ENCODE peak calls at places on chromosomes 4 and X, in five cellular contexts. X is ascending aorta, F is left lung, D is psoas muscle, U is PC-3. S is an unnamed sample.

GRCh38 chr4:175560628-175561027 is 251.4 kb downstream of the GPM6A start:
- DNase-seq in X (no peak), F (no peak), D (no peak), U (peak), S (no peak)

GRCh38 chrX:107716816-107717700 is 58.5 kb downstream of the TSC22D3 start:
- DNase-seq in X (peak), F (peak), D (peak), U (peak), S (no peak)

GRCh38 chrX:38879631-38880220 is 78.5 kb downstream of the MID1IP1 start:
- DNase-seq in X (no peak), F (no peak), D (peak), U (peak), S (peak)

GRCh38 chr4:90245837-90246236 is 118.6 kb downstream of the CCSER1 start:
- DNase-seq in X (no peak), F (no peak), D (no peak), U (no peak), S (no peak)

GRCh38 chr4:3862640-3863420 is 96.6 kb downstream of the ADRA2C start:
- DNase-seq in X (no peak), F (peak), D (peak), U (no peak), S (no peak)

GRCh38 chr4:159764343-159764952 is 661.6 kb downstream of the RAPGEF2 start:
- DNase-seq in X (no peak), F (no peak), D (no peak), U (peak), S (peak)

GRCh38 chr4:176845636-176846035 is 52.9 kb upstream of the VEGFC start:
- DNase-seq in X (no peak), F (no peak), D (no peak), U (no peak), S (no peak)

GRCh38 chrX:19912-20571 is 261.1 kb upstream of the PLCXD1 start:
- DNase-seq in X (no peak), F (peak), D (peak), U (peak), S (no peak)

GRCh38 chr4:147678796-147679549 is 5.0 kb downstream of the PRMT9 start:
- DNase-seq in X (no peak), F (no peak), D (no peak), U (peak), S (no peak)

GRCh38 chrX:47143894-47144625 is 442 bp downstream of the NDUFB11 start:
- DNase-seq in X (no peak), F (no peak), D (peak), U (no peak), S (no peak)

GRCh38 chr4:3802571-3803474 is 36.6 kb downstream of the ADRA2C start:
- DNase-seq in X (no peak), F (peak), D (peak), U (no peak), S (no peak)

GRCh38 chr4:84753318-84753972 is 170.5 kb downstream of the CDS1 start:
- DNase-seq in X (no peak), F (no peak), D (no peak), U (no peak), S (no peak)

GRCh38 chr4:53477038-53477565 is 99.7 kb downstream of the FIP1L1 start:
- DNase-seq in X (no peak), F (no peak), D (no peak), U (no peak), S (peak)

GRCh38 chr4:119693127-119693526 is 64.5 kb upstream of the PDE5A start:
- DNase-seq in X (no peak), F (no peak), D (no peak), U (no peak), S (no peak)

GRCh38 chr4:4480685-4481393 is 61.0 kb downstream of the STX18 start:
- DNase-seq in X (no peak), F (no peak), D (no peak), U (no peak), S (no peak)

GRCh38 chr4:45795165-45795564 is 328.7 kb downstream of the GABRG1 start:
- DNase-seq in X (no peak), F (no peak), D (no peak), U (no peak), S (no peak)

GRCh38 chr4:182822554-182822953 is 94.6 kb downstream of the DCTD start:
- DNase-seq in X (no peak), F (peak), D (no peak), U (no peak), S (no peak)

GRCh38 chr4:70559216-70559830 is 32.7 kb upstream of the AMBN start:
- DNase-seq in X (no peak), F (no peak), D (no peak), U (peak), S (no peak)

GRCh38 chr4:28518781-28519180 is 1658.1 kb downstream of the STIM2 start:
- DNase-seq in X (no peak), F (no peak), D (no peak), U (peak), S (no peak)

GRCh38 chrX:44459501-44459900 is 83.2 kb downstream of the FUNDC1 start:
- DNase-seq in X (no peak), F (no peak), D (no peak), U (peak), S (peak)

GRCh38 chrX:76183289-76184057 is 10.6 kb downstream of the PBDC1 start:
- DNase-seq in X (no peak), F (no peak), D (no peak), U (peak), S (peak)

GRCh38 chr4:168803727-168804126 is 206.3 kb downstream of the CBR4 start:
- DNase-seq in X (no peak), F (no peak), D (no peak), U (no peak), S (peak)

GRCh38 chr4:64857815-64858214 is 448.6 kb upstream of the TECRL start:
- DNase-seq in X (no peak), F (no peak), D (no peak), U (no peak), S (no peak)

GRCh38 chr4:185039508-185040273 is 21.4 kb downstream of the HELT start:
- DNase-seq in X (peak), F (no peak), D (no peak), U (peak), S (no peak)

GRCh38 chr4:112916868-112917267 is 132.6 kb upstream of the ANK2 start:
- DNase-seq in X (no peak), F (no peak), D (no peak), U (no peak), S (no peak)

GRCh38 chrX:150158554-150159332 is 204.4 kb upstream of the MAMLD1 start:
- DNase-seq in X (no peak), F (no peak), D (no peak), U (no peak), S (no peak)

GRCh38 chrX:50579955-50580354 is 109.3 kb upstream of the DGKK start:
- DNase-seq in X (no peak), F (no peak), D (no peak), U (peak), S (no peak)

GRCh38 chr4:92241094-92241493 is 62.7 kb upstream of the GRID2 start:
- DNase-seq in X (no peak), F (no peak), D (no peak), U (no peak), S (no peak)

DNA sequence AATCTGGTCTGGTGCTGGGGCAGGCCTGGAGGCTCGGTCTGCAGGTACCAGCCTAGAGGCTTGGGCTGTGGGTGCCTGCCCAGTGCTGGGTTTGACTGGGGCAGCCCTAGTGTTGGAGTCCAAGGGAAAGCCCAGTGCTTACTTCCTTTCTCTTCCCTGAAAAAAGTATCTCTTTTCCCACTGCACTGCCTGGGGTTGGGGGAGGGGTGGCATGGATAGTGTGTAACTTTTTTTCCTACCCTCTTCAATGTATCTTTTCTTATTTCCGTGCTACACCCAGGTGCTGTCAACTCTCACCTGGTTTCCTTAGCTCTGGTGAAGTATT is 21.6 kb downstream of the KANTR start:
- DNase-seq in X (no peak), F (no peak), D (no peak), U (no peak), S (no peak)
- H3K27ac ChIP-seq in X (peak), F (no peak), D (peak), U (no peak), S (no peak)

GRCh38 chr4:121071640-121072037 is 696 bp downstream of the NDNF start:
- DNase-seq in X (no peak), F (peak), D (no peak), U (no peak), S (no peak)
- H3K27ac ChIP-seq in X (no peak), F (peak), D (peak), U (no peak), S (no peak)

DNA sequence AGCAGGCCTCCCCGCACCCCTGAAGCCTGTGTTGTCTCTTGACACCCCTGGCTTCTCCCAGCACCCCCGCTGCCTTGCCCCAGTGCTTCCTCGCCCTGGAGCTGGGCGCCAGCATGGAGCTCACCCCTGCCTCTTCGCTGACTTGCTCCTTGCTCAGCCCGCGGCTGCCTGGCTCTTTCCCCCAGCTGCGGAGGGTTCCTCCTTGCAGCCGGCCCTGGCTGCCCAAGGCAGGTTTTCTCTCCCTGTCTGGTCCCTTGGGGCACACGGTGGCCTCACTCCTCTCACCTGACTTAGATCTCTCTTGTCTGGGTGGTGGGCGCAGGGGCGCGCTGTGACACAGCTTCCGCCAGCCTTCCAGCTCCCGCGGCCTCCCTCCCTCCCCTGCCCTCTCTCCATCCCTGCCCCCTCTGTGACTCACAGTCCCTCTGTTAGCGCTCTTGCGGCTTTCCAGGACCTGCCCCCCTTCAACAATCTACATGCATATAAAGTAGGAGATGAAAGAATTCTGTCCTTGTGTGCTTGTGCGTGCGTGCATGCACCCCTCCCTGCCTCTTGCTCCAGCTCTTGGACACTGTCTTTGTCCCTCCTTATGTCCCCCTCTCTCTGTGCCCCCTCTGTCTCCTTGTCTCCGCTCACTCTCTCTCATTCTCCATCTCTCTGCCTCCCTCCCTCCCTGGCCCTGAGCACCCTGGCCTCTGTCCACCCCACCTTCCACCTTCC is 2.2 kb downstream of the PLXNB3 start:
- DNase-seq in X (no peak), F (peak), D (peak), U (peak), S (no peak)
- H3K27ac ChIP-seq in X (peak), F (no peak), D (no peak), U (peak), S (peak)

GRCh38 chr4:148857234-148857972 is 415.2 kb upstream of the NR3C2 start:
- DNase-seq in X (no peak), F (no peak), D (no peak), U (no peak), S (no peak)
- H3K27ac ChIP-seq in X (no peak), F (no peak), D (no peak), U (no peak), S (no peak)

GRCh38 chr4:78938474-78938867 is 767 bp downstream of the PAQR3 start:
- DNase-seq in X (no peak), F (no peak), D (no peak), U (no peak), S (no peak)

GRCh38 chr4:78938868-78939666 is at the start of gene PAQR3:
- DNase-seq in X (peak), F (peak), D (peak), U (peak), S (peak)

GRCh38 chr4:78940752-78941151 is 1.5 kb upstream of the PAQR3 start:
- DNase-seq in X (no peak), F (no peak), D (no peak), U (no peak), S (no peak)

GRCh38 chr4:78937837-78938236 is 1.4 kb downstream of the PAQR3 start:
- DNase-seq in X (no peak), F (no peak), D (no peak), U (peak), S (no peak)

GRCh38 chr4:78939667-78940008 is 400 bp upstream of the PAQR3 start:
- DNase-seq in X (no peak), F (no peak), D (no peak), U (no peak), S (no peak)
- H3K27ac ChIP-seq in X (no peak), F (no peak), D (peak), U (no peak), S (no peak)

GRCh38 chrX:131977619-131978018 is 45.5 kb upstream of the STK26 start:
- DNase-seq in X (no peak), F (no peak), D (no peak), U (peak), S (no peak)
- H3K27ac ChIP-seq in X (no peak), F (no peak), D (no peak), U (no peak), S (no peak)

DNA sequence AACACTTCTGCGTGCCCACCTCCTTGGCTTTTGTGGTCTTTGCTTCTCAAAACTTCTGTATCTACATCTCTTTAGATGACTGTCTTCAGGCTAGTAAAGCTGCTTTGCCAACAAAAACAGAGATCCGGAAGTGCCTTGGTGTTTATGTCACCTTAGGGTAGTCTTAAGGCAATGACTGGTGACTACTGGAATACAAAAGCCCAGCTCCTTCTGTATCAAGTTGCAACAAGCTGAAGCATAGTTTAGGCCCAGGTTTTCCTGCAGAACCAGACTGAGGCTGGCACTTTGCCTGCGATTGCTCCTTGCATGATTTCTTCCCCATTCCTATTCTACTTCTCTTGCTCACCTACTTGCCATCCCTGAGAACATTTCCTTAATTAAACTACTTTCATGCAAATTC is 333.8 kb downstream of the DMD start:
- DNase-seq in X (no peak), F (no peak), D (no peak), U (peak), S (peak)
- H3K27ac ChIP-seq in X (no peak), F (no peak), D (peak), U (no peak), S (peak)